ENCODE peak calls at places on chromosomes 2 and 18, in six cellular contexts. X is heart right ventricle, R is brain microvascular endothelial cell, A is AG10803, T is GM12865, F is astrocyte of the spinal cord. W is an unnamed sample.

GRCh38 chr2:86052676-86053075 is 53.0 kb downstream of the POLR1A start:
- DNase-seq in X (no peak), R (no peak), A (no peak), T (no peak), F (no peak), W (no peak)

GRCh38 chr18:69326094-69326493 is 74.6 kb upstream of the DOK6 start:
- DNase-seq in X (no peak), R (no peak), A (no peak), T (no peak), F (no peak), W (no peak)

GRCh38 chr2:173749315-173749714 is 215.9 kb downstream of the SP3 start:
- DNase-seq in X (no peak), R (peak; percentile 17), A (peak; percentile 36), T (no peak), F (peak; percentile 61), W (peak; percentile 27)

GRCh38 chr2:177212895-177213856 is 582 bp downstream of the HNRNPA3 start:
- DNase-seq in X (peak; percentile 93), R (peak; percentile 84), A (peak; percentile 93), T (peak; percentile 95), F (peak; percentile 90), W (peak; percentile 89)

GRCh38 chr2:174016447-174016846 is 51.3 kb upstream of the SP3 start:
- DNase-seq in X (no peak), R (no peak), A (no peak), T (no peak), F (no peak), W (no peak)

GRCh38 chr2:32369222-32369621 is 12.4 kb downstream of the BIRC6 start:
- DNase-seq in X (no peak), R (no peak), A (no peak), T (no peak), F (no peak), W (no peak)

GRCh38 chr18:48951448-48952286 is 902 bp upstream of the SMAD7 start:
- DNase-seq in X (peak; percentile 89), R (peak; percentile 79), A (peak; percentile 93), T (peak; percentile 95), F (peak; percentile 95), W (peak; percentile 76)

GRCh38 chr2:230643576-230644291 is 68.9 kb upstream of the CAB39 start:
- DNase-seq in X (no peak), R (no peak), A (no peak), T (peak; percentile 80), F (no peak), W (no peak)

GRCh38 chr18:36811430-36811829 is 17.4 kb downstream of the TPGS2 start:
- DNase-seq in X (no peak), R (no peak), A (peak; percentile 90), T (no peak), F (no peak), W (no peak)

GRCh38 chr2:176161817-176162626 is 4.9 kb downstream of the HOXD3 start:
- DNase-seq in X (no peak), R (no peak), A (peak; percentile 74), T (no peak), F (peak; percentile 59), W (peak; percentile 31)

GRCh38 chr2:171811229-171811628 is 82.8 kb downstream of the SLC25A12 start:
- DNase-seq in X (no peak), R (no peak), A (peak; percentile 44), T (peak; percentile 2), F (peak; percentile 42), W (peak; percentile 15)

GRCh38 chr2:233061591-233062446 is 1.7 kb downstream of the INPP5D start:
- DNase-seq in X (peak; percentile 71), R (no peak), A (no peak), T (peak; percentile 85), F (peak; percentile 3), W (no peak)

GRCh38 chr2:43484323-43484930 is 111.4 kb downstream of the THADA start:
- DNase-seq in X (no peak), R (peak; percentile 23), A (peak; percentile 83), T (peak; percentile 82), F (peak; percentile 87), W (peak; percentile 52)

DNA sequence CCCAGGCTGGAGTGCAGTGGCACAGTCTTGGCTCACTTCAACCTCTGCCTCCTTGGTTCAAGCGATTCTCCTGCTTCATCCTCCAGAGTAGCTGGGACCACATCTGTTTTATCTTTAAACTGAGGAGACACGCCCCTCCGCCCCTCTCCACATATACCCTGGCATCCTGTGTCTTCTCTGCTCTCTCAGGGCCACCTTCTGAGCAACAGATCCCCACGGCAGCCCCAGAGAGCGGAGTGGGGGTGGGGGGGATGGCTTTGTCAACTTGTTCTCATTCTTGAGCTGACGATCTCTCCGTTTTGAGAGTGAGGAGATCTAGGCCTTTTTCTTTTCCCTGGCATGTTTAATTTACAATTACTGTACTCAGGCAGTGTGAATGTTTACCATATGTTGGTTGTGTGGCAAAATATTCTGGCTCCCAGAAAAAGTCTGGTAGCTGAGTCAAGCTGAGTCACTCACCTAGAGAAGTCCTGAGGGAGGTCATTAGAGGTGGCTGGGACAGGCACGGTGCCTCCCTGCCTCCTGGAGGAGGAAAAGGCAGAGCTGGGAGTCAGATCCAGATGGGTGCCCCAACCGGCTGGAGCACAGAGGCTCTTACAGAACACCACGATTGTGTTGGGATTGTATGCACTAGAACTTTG is 19.5 kb upstream of the ID2 start:
- DNase-seq in X (no peak), R (no peak), A (peak; percentile 95), T (no peak), F (peak; percentile 82), W (peak; percentile 93)
- TF ChIP-seq CTCF in X (no peak), R (peak; percentile 53), A (peak; percentile 52), T (no peak), F (peak; percentile 35), W (peak; percentile 47)

GRCh38 chr2:105563000-105563719 is 164.3 kb upstream of the FHL2 start:
- DNase-seq in X (no peak), R (no peak), A (no peak), T (no peak), F (no peak), W (no peak)
- TF ChIP-seq CTCF in X (no peak), R (no peak), A (no peak), T (no peak), F (no peak), W (no peak)

GRCh38 chr2:108293850-108294249 is 5.2 kb downstream of the SULT1C2 start:
- DNase-seq in X (no peak), R (no peak), A (no peak), T (no peak), F (no peak), W (no peak)

GRCh38 chr2:108287169-108287568 is 1.5 kb upstream of the SULT1C2 start:
- DNase-seq in X (no peak), R (no peak), A (no peak), T (no peak), F (no peak), W (no peak)

DNA sequence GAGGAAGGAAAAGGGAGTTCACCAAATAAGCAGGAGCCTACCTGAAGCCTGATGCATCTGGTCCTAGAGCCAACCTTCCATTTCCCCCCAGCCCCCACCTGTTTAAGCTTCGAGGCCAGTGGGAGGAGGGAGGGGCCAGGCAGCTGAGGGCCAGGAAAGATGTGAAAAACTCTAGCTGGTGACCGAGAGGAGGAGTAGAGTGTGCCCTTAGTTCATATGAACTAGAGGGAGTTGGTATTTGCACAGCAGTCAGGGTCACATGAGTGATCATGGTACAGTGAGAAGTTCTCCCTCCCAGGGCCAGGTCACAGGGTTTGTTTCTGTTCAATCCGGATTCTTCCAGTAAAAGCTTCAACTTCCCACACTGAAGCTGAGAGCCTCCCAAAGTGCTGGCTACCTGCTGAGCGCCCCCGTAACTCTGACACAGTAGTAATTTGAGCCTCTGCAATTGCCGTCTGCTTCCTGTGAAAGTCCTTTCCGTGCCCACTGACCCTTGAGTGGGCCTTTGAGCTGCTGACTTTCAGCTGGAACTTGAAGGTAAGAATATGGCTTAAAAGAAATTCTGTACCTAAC is at the start of gene SULT1C2:
- DNase-seq in X (no peak), R (peak; percentile 67), A (no peak), T (no peak), F (peak; percentile 91), W (no peak)
- TF ChIP-seq CTCF in X (no peak), R (peak; percentile 12), A (no peak), T (no peak), F (no peak), W (no peak)

DNA sequence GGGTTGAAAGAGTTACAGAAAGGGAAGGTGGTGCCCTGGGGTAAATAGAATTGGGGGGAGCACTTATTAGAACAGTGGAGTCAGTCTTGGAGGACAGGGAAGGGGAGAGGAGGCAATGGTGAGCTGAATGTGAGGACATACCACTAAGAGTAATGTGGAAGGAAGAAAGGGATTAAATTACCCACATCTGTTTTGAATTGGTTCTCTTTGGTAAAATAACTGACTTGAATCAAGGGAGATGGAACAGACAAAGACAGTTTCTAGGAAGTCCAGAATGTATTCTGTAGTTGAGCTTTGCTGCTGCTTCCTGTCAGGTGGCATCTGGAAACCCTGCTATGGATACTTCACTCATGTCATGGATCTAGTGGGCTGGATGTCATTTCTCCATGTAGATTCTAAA is 6.7 kb downstream of the SETBP1 start:
- DNase-seq in X (no peak), R (no peak), A (peak; percentile 42), T (no peak), F (no peak), W (no peak)
- TF ChIP-seq CTCF in X (no peak), R (no peak), A (no peak), T (no peak), F (no peak), W (no peak)

GRCh38 chr2:74481432-74481831 is 1.4 kb downstream of the CCDC142 start:
- DNase-seq in X (no peak), R (no peak), A (no peak), T (no peak), F (no peak), W (no peak)

GRCh38 chr2:74481961-74482800 is 617 bp downstream of the CCDC142 start:
- DNase-seq in X (peak; percentile 69), R (no peak), A (peak; percentile 41), T (peak; percentile 81), F (no peak), W (no peak)

GRCh38 chr2:74488643-74489481 is 6.0 kb downstream of the TTC31 start:
- DNase-seq in X (no peak), R (no peak), A (no peak), T (no peak), F (no peak), W (no peak)

GRCh38 chr2:74486141-74486540 is 3.3 kb downstream of the TTC31 start:
- DNase-seq in X (no peak), R (no peak), A (no peak), T (no peak), F (no peak), W (no peak)

DNA sequence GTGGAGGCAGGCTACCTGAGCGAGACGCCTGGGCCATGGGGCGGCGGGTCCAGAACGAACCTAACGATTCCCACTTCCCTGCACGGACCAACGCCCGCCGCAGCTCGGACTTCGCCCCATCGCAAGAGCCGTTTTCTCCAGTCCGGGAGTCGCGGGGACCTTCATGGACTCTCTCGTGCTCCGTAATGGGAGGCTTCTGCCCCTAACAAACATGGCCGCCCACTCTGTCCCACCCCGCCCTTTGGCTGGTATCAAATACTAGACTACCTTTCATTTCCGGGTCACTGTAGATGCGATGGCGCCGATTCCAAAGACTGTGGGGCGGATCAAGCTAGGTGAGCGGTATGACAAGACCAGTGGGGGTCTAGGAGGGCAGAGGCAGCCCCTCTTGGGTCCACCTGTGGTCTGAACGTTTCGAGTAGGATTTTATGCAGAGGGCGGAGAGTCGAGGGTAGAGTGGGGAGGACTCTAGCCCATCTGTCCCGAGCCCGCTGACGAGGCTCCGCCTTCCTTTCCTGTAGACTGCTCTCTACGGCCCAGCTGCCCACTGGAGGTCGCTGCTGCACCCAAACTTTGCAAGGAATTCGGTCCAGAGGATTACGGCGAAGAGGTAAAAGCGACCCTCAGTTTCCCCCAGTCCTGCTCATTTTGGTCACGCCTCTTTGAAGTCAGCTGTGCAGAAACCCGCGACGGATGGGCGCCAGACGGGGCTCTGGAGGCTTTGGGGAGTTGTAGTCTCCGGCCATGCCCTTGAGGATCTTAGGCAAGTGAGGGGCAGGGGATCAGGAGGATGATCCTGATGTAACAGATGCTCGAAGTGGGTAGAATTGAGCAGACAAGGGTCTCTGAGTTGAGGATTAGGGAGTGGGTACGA is at the start of the genes CCDC142 and TTC31:
- DNase-seq in X (peak; percentile 94), R (peak; percentile 96), A (peak; percentile 93), T (peak; percentile 96), F (peak; percentile 97), W (peak; percentile 93)
- TF ChIP-seq CTCF in X (peak; percentile 82), R (peak; percentile 92), A (peak; percentile 88), T (peak; percentile 95), F (peak; percentile 91), W (peak; percentile 90)